ENCODE peak calls at places on chromosome 10, in six cellular contexts. V is NCI-H1105; B is MV-4-11; F is Caco-2; O is G401; M is stimulated activated CD4-positive, alpha-beta T cell treated with anti-CD3 and anti-CD28 coated beads, Interleukin-12 subunit alpha, Interleukin-12 subunit beta, amount 100 ng/mL, for 4 hours. T is an unnamed sample.

GRCh38 chr10:14423111-14423744 is 92.5 kb upstream of the FRMD4A start:
- DNase-seq in V (no peak), B (no peak), F (no peak), O (peak; percentile 71), M (no peak), T (no peak)

GRCh38 chr10:12844796-12845524 is 156.6 kb downstream of the CCDC3 start:
- DNase-seq in V (no peak), B (no peak), F (no peak), O (peak; percentile 54), M (no peak), T (no peak)

GRCh38 chr10:80277567-80278250 is 11.7 kb downstream of the MAT1A start:
- DNase-seq in V (no peak), B (no peak), F (no peak), O (peak; percentile 96), M (no peak), T (no peak)

GRCh38 chr10:21317902-21318301 is 207.6 kb downstream of the SKIDA1 start:
- DNase-seq in V (no peak), B (no peak), F (no peak), O (no peak), M (no peak), T (no peak)

GRCh38 chr10:130399425-130399950 is 263.3 kb downstream of the GLRX3 start:
- DNase-seq in V (no peak), B (no peak), F (no peak), O (no peak), M (no peak), T (no peak)

GRCh38 chr10:12605580-12606405 is 256.4 kb downstream of the CAMK1D start:
- DNase-seq in V (peak; percentile 73), B (peak; percentile 69), F (no peak), O (peak; percentile 82), M (peak; percentile 34), T (peak; percentile 40)

GRCh38 chr10:26407406-26407969 is 30.7 kb upstream of the APBB1IP start:
- DNase-seq in V (no peak), B (peak; percentile 58), F (peak; percentile 57), O (no peak), M (no peak), T (no peak)

GRCh38 chr10:27359792-27360320 is 119.3 kb upstream of the ACBD5 start:
- DNase-seq in V (no peak), B (no peak), F (no peak), O (no peak), M (no peak), T (no peak)

GRCh38 chr10:119341236-119342016 is 134.1 kb downstream of the GRK5 start:
- DNase-seq in V (no peak), B (peak; percentile 36), F (peak; percentile 55), O (peak; percentile 67), M (peak; percentile 25), T (no peak)

GRCh38 chr10:81995254-81995653 is 120.3 kb downstream of the NRG3 start:
- DNase-seq in V (no peak), B (no peak), F (no peak), O (no peak), M (no peak), T (no peak)

GRCh38 chr10:110205051-110205675 is 2.2 kb upstream of the MXI1 start:
- DNase-seq in V (no peak), B (no peak), F (no peak), O (no peak), M (no peak), T (no peak)

GRCh38 chr10:123993534-123994416 is 99.6 kb downstream of the CHST15 start:
- DNase-seq in V (no peak), B (no peak), F (no peak), O (no peak), M (no peak), T (no peak)

GRCh38 chr10:100562008-100562672 is 26.4 kb downstream of the HIF1AN start:
- DNase-seq in V (peak; percentile 39), B (no peak), F (peak; percentile 83), O (peak; percentile 17), M (peak; percentile 74), T (peak; percentile 66)

GRCh38 chr10:89744021-89744420 is 42.6 kb downstream of the KIF20B start:
- DNase-seq in V (no peak), B (peak; percentile 14), F (no peak), O (no peak), M (no peak), T (no peak)

GRCh38 chr10:74901867-74902439 is 75.6 kb downstream of the KAT6B start:
- DNase-seq in V (no peak), B (no peak), F (no peak), O (no peak), M (no peak), T (no peak)

GRCh38 chr10:131591936-131592335 is 280.4 kb upstream of the TCERG1L start:
- DNase-seq in V (no peak), B (peak; percentile 98), F (no peak), O (no peak), M (no peak), T (peak; percentile 69)

GRCh38 chr10:86176850-86177249 is 189.7 kb downstream of the GRID1 start:
- DNase-seq in V (no peak), B (no peak), F (no peak), O (no peak), M (no peak), T (no peak)

GRCh38 chr10:77629775-77630565 is 7.6 kb downstream of the KCNMA1 start:
- DNase-seq in V (no peak), B (no peak), F (no peak), O (no peak), M (no peak), T (no peak)

GRCh38 chr10:24938076-24938475 is 14.3 kb downstream of the PRTFDC1 start:
- DNase-seq in V (no peak), B (no peak), F (no peak), O (no peak), M (no peak), T (no peak)

GRCh38 chr10:79409038-79410035 is 36.1 kb downstream of the ZCCHC24 start:
- DNase-seq in V (no peak), B (no peak), F (no peak), O (peak; percentile 23), M (no peak), T (no peak)

GRCh38 chr10:129637841-129638240 is 170.8 kb downstream of the MGMT start:
- DNase-seq in V (no peak), B (no peak), F (no peak), O (peak; percentile 87), M (no peak), T (no peak)

GRCh38 chr10:96720422-96721206 is at the start of gene PIK3AP1:
- DNase-seq in V (peak; percentile 74), B (peak; percentile 93), F (peak; percentile 43), O (peak; percentile 10), M (peak; percentile 32), T (peak; percentile 92)

GRCh38 chr10:5461201-5461585 is 38.2 kb downstream of the CALML5 start:
- DNase-seq in V (no peak), B (no peak), F (no peak), O (no peak), M (no peak), T (no peak)

GRCh38 chr10:73339436-73339835 is 19.2 kb downstream of the CFAP70 start:
- DNase-seq in V (no peak), B (no peak), F (no peak), O (no peak), M (no peak), T (no peak)

GRCh38 chr10:25933653-25934608 is at the start of gene MYO3A:
- DNase-seq in V (no peak), B (no peak), F (no peak), O (no peak), M (no peak), T (no peak)

GRCh38 chr10:23148214-23148613 is 43.9 kb upstream of the PTF1A start:
- DNase-seq in V (no peak), B (no peak), F (no peak), O (no peak), M (no peak), T (no peak)

GRCh38 chr10:106636781-106637491 is 527.6 kb downstream of the SORCS1 start:
- DNase-seq in V (no peak), B (no peak), F (no peak), O (no peak), M (no peak), T (no peak)

GRCh38 chr10:127399635-127400034 is 149.5 kb upstream of the NPS start:
- DNase-seq in V (no peak), B (peak; percentile 65), F (no peak), O (no peak), M (no peak), T (no peak)

T was measured in GF-D8.